ENCODE peak calls at places on chromosomes 1 and 21, in nine cellular contexts. G is GM06990, C is progenitor cell of endocrine pancreas, I is HFFc6, V is astrocyte, F is MCF 10A, Z is vagina, A is coronary artery, Q is suprapubic skin. J is an unnamed sample.

GRCh38 chr1:182549346-182549745 is 39.7 kb downstream of the RNASEL start:
- DNase-seq in G (no peak), C (no peak), I (no peak), V (no peak), F (no peak), Z (no peak), A (no peak), Q (no peak), J (no peak)

GRCh38 chr1:150148834-150149489 is 754 bp upstream of the PLEKHO1 start:
- DNase-seq in G (no peak), C (no peak), I (no peak), V (no peak), F (no peak), Z (no peak), A (no peak), Q (no peak), J (peak)

GRCh38 chr1:36968730-36969129 is 65.6 kb downstream of the GRIK3 start:
- DNase-seq in G (no peak), C (no peak), I (no peak), V (no peak), F (no peak), Z (no peak), A (no peak), Q (no peak), J (no peak)

GRCh38 chr1:233750139-233750538 is 136.2 kb downstream of the KCNK1 start:
- DNase-seq in G (no peak), C (no peak), I (no peak), V (no peak), F (no peak), Z (no peak), A (no peak), Q (no peak), J (no peak)

GRCh38 chr1:9293512-9294439 is 1.1 kb downstream of the SPSB1 start:
- DNase-seq in G (peak), C (peak), I (peak), V (peak), F (peak), Z (no peak), A (no peak), Q (no peak), J (no peak)

GRCh38 chr1:246343251-246343650 is 163.8 kb downstream of the SMYD3 start:
- DNase-seq in G (no peak), C (no peak), I (no peak), V (no peak), F (no peak), Z (no peak), A (no peak), Q (no peak), J (no peak)

GRCh38 chr1:2878591-2878990 is 77.1 kb upstream of the TTC34 start:
- DNase-seq in G (no peak), C (no peak), I (no peak), V (no peak), F (no peak), Z (no peak), A (no peak), Q (no peak), J (no peak)

GRCh38 chr21:41970099-41970391 is 16.2 kb upstream of the C2CD2 start:
- DNase-seq in G (no peak), C (no peak), I (no peak), V (no peak), F (no peak), Z (no peak), A (no peak), Q (no peak), J (peak)

GRCh38 chr21:25179116-25179515 is 428.2 kb downstream of the MRPL39 start:
- DNase-seq in G (no peak), C (no peak), I (peak), V (peak), F (peak), Z (no peak), A (no peak), Q (no peak), J (no peak)

GRCh38 chr1:178166625-178167024 is 72.7 kb downstream of the RASAL2 start:
- DNase-seq in G (no peak), C (no peak), I (no peak), V (no peak), F (no peak), Z (no peak), A (no peak), Q (no peak), J (no peak)

GRCh38 chr1:218880484-218881060 is 293.1 kb upstream of the LYPLAL1 start:
- DNase-seq in G (no peak), C (no peak), I (no peak), V (peak), F (no peak), Z (no peak), A (no peak), Q (no peak), J (no peak)

GRCh38 chr1:17227358-17227915 is 21.5 kb upstream of the PADI3 start:
- DNase-seq in G (no peak), C (no peak), I (no peak), V (no peak), F (no peak), Z (no peak), A (no peak), Q (no peak), J (no peak)

GRCh38 chr1:50976890-50977574 is 7.0 kb downstream of the CDKN2C start:
- DNase-seq in G (peak), C (no peak), I (peak), V (peak), F (peak), Z (no peak), A (peak), Q (no peak), J (peak)

GRCh38 chr1:192844360-192844759 is 35.5 kb downstream of the RGS2 start:
- DNase-seq in G (no peak), C (no peak), I (no peak), V (no peak), F (no peak), Z (no peak), A (no peak), Q (no peak), J (no peak)

GRCh38 chr1:222521299-222522104 is 26.4 kb downstream of the HHIPL2 start:
- DNase-seq in G (no peak), C (no peak), I (peak), V (peak), F (peak), Z (no peak), A (no peak), Q (no peak), J (no peak)

GRCh38 chr1:1616045-1616821 is 933 bp downstream of the MIB2 start:
- DNase-seq in G (peak), C (no peak), I (peak), V (no peak), F (no peak), Z (no peak), A (no peak), Q (peak), J (peak)

GRCh38 chr1:190320952-190321351 is 156.7 kb downstream of the BRINP3 start:
- DNase-seq in G (no peak), C (no peak), I (no peak), V (peak), F (peak), Z (no peak), A (no peak), Q (no peak), J (no peak)

GRCh38 chr21:44710756-44711326 is 531 bp downstream of the TSPEAR start:
- DNase-seq in G (no peak), C (no peak), I (no peak), V (no peak), F (peak), Z (no peak), A (peak), Q (peak), J (no peak)

GRCh38 chr1:17688217-17688810 is 66.8 kb upstream of the ACTL8 start:
- DNase-seq in G (no peak), C (no peak), I (no peak), V (no peak), F (no peak), Z (no peak), A (no peak), Q (no peak), J (no peak)

GRCh38 chr1:45044916-45045315 is 32.9 kb downstream of the UROD start:
- DNase-seq in G (no peak), C (no peak), I (no peak), V (peak), F (no peak), Z (no peak), A (no peak), Q (no peak), J (no peak)

GRCh38 chr21:15617968-15618367 is 111.8 kb upstream of the USP25 start:
- DNase-seq in G (no peak), C (no peak), I (no peak), V (peak), F (peak), Z (no peak), A (no peak), Q (no peak), J (no peak)

GRCh38 chr1:201404722-201405483 is 5.8 kb upstream of the LAD1 start:
- DNase-seq in G (no peak), C (no peak), I (no peak), V (no peak), F (no peak), Z (no peak), A (no peak), Q (no peak), J (no peak)

GRCh38 chr1:167856711-167857418 is 57.1 kb downstream of the ADCY10 start:
- DNase-seq in G (no peak), C (no peak), I (no peak), V (no peak), F (no peak), Z (no peak), A (no peak), Q (no peak), J (no peak)

GRCh38 chr1:231951399-231951798 is 324.8 kb downstream of the DISC1 start:
- DNase-seq in G (no peak), C (no peak), I (peak), V (peak), F (peak), Z (no peak), A (no peak), Q (no peak), J (no peak)

GRCh38 chr1:234611153-234611798 is 1.3 kb upstream of the IRF2BP2 start:
- DNase-seq in G (no peak), C (no peak), I (peak), V (peak), F (peak), Z (no peak), A (no peak), Q (no peak), J (peak)

GRCh38 chr1:66258404-66259105 is 275.4 kb upstream of the SGIP1 start:
- DNase-seq in G (no peak), C (no peak), I (peak), V (no peak), F (no peak), Z (no peak), A (no peak), Q (no peak), J (no peak)

GRCh38 chr1:33332357-33332789 is 11.5 kb upstream of the A3GALT2 start:
- DNase-seq in G (no peak), C (no peak), I (no peak), V (peak), F (no peak), Z (no peak), A (no peak), Q (no peak), J (no peak)

DNA sequence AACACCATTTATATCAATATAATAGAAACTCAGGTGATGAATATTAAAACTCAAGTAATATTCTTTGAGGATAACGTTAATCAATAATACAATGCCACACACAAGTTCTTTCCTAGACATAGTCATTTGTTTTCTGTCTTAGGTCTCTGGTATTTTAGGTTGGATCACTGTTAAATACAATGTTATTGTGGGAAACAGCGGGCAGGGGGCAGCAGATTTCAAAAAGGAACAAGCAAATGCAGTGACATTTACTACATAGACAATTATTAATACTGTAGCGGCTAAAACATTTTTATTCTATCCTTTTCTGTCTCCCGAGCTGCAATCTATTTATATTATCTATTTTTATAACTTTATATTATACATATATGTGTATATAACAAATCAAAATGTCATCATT is 186.4 kb upstream of the ZNHIT6 start:
- DNase-seq in G (no peak), C (no peak), I (peak), V (peak), F (peak), Z (no peak), A (no peak), Q (no peak), J (peak)
- TF ChIP-seq CTCF in G (peak), C (peak), I (peak), V (peak), F (peak), Z (peak), A (no peak), Q (no peak), J (peak)

DNA sequence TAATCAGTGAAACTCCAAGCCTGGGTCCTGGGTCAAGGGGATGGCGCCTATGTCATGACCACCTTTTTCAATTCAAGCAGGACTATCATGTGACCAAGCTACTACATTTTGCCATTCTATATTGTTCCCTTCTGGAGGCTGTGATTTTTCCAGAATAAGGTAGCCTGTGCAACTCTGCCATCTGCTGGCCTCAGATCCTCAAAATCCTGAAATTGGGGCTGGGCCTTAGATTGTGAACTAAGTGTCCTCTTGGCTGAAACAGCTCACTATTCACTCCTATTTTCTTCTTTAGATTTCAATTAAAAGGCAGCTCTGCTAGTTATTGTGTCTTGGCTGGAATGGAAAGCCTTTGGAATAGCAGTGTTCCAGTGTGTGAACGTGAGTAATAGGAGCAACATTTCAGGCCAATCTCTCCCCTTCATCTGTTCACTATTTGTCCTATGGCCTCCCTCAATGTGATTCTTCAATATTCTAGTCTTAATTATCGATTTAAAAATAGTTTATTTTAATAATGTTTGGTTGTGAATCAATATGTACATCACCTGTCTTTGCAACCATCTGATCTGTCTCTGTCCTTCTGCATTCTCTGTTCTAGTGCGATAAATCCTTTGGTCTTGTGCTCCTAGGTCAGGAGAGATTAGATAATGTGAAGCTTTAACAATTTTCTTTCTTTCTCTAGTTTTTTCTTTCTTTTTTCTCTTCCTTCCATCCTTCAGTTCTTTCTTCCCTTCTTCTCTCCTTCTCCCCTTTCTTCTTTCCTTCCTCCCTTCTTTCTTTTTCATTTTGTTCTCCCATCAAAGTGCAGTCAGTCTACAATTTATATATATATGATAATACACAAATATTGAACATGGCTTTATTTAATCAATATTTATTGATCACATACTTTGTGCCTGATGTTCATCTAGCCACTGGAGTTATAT is 69.8 kb downstream of the CR1 start:
- DNase-seq in G (no peak), C (no peak), I (no peak), V (no peak), F (peak), Z (no peak), A (no peak), Q (no peak), J (no peak)
- TF ChIP-seq CTCF in G (peak), C (peak), I (peak), V (no peak), F (peak), Z (no peak), A (no peak), Q (no peak), J (peak)

DNA sequence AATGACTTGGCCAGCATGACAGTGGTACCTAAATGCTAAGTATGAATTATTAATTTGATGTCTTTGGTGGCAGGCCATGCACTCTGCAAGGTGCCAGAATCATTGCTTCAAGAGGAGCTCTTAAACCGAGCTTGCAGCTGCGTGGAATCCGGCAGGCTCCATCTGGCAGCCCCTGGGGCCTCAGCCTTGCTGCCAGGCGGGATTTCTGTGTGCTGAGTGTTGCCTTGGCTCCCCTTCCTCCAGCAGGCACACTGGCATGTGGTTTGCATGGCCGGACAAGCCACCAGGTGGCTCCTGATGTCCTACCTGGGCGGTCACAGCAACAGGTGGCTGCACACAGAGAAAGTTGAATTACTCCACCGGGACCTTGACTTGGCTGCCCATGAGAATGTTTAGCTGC is 155.4 kb downstream of the URB2 start:
- DNase-seq in G (no peak), C (peak), I (no peak), V (no peak), F (peak), Z (no peak), A (no peak), Q (no peak), J (no peak)
- TF ChIP-seq CTCF in G (no peak), C (peak), I (no peak), V (no peak), F (peak), Z (no peak), A (no peak), Q (no peak), J (no peak)

GRCh38 chr1:205595861-205596260 is 36.0 kb downstream of the ELK4 start:
- DNase-seq in G (no peak), C (no peak), I (no peak), V (no peak), F (no peak), Z (no peak), A (no peak), Q (no peak), J (no peak)

GRCh38 chr1:205596876-205597275 is 34.9 kb downstream of the ELK4 start:
- DNase-seq in G (no peak), C (no peak), I (no peak), V (no peak), F (no peak), Z (no peak), A (no peak), Q (peak), J (no peak)

GRCh38 chr1:205599667-205600042 is 32.2 kb downstream of the ELK4 start:
- DNase-seq in G (no peak), C (no peak), I (no peak), V (no peak), F (no peak), Z (no peak), A (no peak), Q (no peak), J (no peak)

GRCh38 chr1:205598841-205599666 is 32.8 kb downstream of the ELK4 start:
- DNase-seq in G (no peak), C (no peak), I (peak), V (peak), F (no peak), Z (no peak), A (peak), Q (peak), J (no peak)

GRCh38 chr1:205597691-205598314 is 34.0 kb downstream of the ELK4 start:
- DNase-seq in G (no peak), C (no peak), I (no peak), V (no peak), F (no peak), Z (no peak), A (no peak), Q (peak), J (no peak)
- TF ChIP-seq CTCF in G (no peak), C (no peak), I (no peak), V (no peak), F (no peak), Z (no peak), A (no peak), Q (no peak), J (no peak)

GRCh38 chr1:41023279-41023990 is 1.9 kb upstream of the SLFNL1 start:
- DNase-seq in G (no peak), C (no peak), I (peak), V (no peak), F (peak), Z (no peak), A (no peak), Q (no peak), J (no peak)
- TF ChIP-seq CTCF in G (no peak), C (peak), I (peak), V (peak), F (peak), Z (peak), A (no peak), Q (no peak), J (no peak)

GRCh38 chr1:53913352-53914043 is 19.5 kb downstream of the DIO1 start:
- DNase-seq in G (no peak), C (no peak), I (no peak), V (no peak), F (no peak), Z (no peak), A (no peak), Q (no peak), J (no peak)
- TF ChIP-seq CTCF in G (no peak), C (no peak), I (no peak), V (no peak), F (no peak), Z (no peak), A (no peak), Q (no peak), J (no peak)

GRCh38 chr1:79255421-79255820 is 248.9 kb upstream of the ADGRL4 start:
- DNase-seq in G (no peak), C (no peak), I (no peak), V (no peak), F (no peak), Z (no peak), A (no peak), Q (no peak), J (no peak)

GRCh38 chr1:79264975-79265818 is 258.7 kb upstream of the ADGRL4 start:
- DNase-seq in G (no peak), C (no peak), I (no peak), V (no peak), F (no peak), Z (no peak), A (no peak), Q (no peak), J (no peak)

GRCh38 chr1:79264285-79264684 is 257.8 kb upstream of the ADGRL4 start:
- DNase-seq in G (no peak), C (no peak), I (no peak), V (no peak), F (no peak), Z (no peak), A (no peak), Q (no peak), J (no peak)

GRCh38 chr1:79262745-79263258 is 256.3 kb upstream of the ADGRL4 start:
- DNase-seq in G (no peak), C (no peak), I (no peak), V (no peak), F (no peak), Z (no peak), A (no peak), Q (no peak), J (no peak)

DNA sequence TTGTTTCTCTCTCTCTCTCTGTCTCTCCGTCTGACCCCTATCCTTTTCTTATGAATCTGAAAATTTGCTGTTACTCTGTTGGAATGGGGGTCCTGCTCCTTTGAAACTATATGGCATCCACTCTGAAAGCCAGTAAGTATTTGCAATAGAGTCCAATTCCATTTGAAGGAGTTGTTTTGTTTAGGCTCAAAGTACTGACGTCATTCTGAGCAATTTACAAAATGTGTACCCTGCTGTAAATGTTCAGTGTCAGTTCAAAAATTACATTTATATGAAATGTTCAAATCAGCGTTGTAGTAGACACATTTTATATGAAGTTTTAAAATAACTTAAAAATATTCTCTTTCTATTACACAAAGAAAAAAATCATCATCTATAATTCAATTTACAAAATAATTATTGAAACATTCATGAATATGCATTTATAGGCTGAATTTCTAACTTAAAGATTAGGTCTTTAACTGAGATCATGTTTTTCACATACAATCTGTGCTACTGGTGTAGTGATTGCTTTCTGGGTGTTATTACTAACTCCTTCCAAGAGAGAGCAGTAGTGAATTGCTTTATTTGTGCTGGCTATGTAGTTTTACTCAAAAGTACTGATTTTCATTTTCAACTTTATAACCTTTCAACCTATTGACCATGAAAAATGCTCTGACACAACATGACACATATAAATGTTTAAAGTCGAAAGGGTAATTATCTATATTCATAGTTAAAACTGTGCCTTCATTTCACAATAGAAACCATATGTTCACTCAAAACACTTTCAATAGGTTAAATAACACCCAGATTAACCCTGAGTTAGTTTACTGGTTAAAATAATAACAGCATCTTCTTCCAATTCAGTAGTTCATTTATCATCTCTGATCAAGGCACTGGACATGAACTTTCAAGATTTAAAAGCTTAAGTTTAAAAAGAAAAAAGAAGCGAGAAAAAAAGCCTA is 253.1 kb upstream of the ADGRL4 start:
- DNase-seq in G (peak), C (no peak), I (peak), V (peak), F (peak), Z (no peak), A (no peak), Q (no peak), J (peak)
- TF ChIP-seq CTCF in G (peak), C (peak), I (peak), V (peak), F (peak), Z (peak), A (no peak), Q (no peak), J (peak)

J was measured in GM13976.